ENCODE peak calls at places on chromosomes 11 and 22, in four cellular contexts. T, G, X and H are unnamed samples. For H3K27me3, the result is how much of the 10 kb centered on the place peaks cover.

GRCh38 chr11:39678996-39679395 is 1780.5 kb downstream of the LRRC4C start:
- DNase-seq in T (no peak), X (no peak), G (no peak), H (no peak)

GRCh38 chr22:40024201-40025061 is 29.7 kb downstream of the FAM83F start:
- DNase-seq in X (peak), T (peak), G (peak), H (no peak)

GRCh38 chr22:17824452-17824851 is 50.2 kb upstream of the BID start:
- DNase-seq in T (no peak), X (no peak), G (no peak), H (no peak)

GRCh38 chr11:47177229-47177845 is 658 bp upstream of the ARFGAP2 start:
- DNase-seq in T (peak), X (peak), G (peak), H (no peak)

GRCh38 chr11:19380375-19380774 is 139.6 kb upstream of the E2F8 start:
- DNase-seq in X (no peak), T (no peak), G (no peak), H (no peak)

GRCh38 chr11:71266114-71266833 is 13.9 kb upstream of the SHANK2 start:
- DNase-seq in T (no peak), G (no peak), X (no peak), H (no peak)

GRCh38 chr11:70204466-70204799 is 1.3 kb downstream of the FADD start:
- DNase-seq in G (no peak), T (no peak), X (no peak), H (no peak)

GRCh38 chr22:20407829-20408228 is 13.9 kb downstream of the ZNF74 start:
- DNase-seq in T (no peak), X (no peak), G (no peak), H (no peak)

GRCh38 chr11:34505874-34506273 is 7.7 kb downstream of the ELF5 start:
- DNase-seq in G (no peak), X (no peak), T (no peak), H (no peak)

GRCh38 chr11:69312418-69313399 is 18.8 kb downstream of the MYEOV start:
- DNase-seq in G (no peak), X (no peak), T (no peak), H (no peak)

GRCh38 chr11:134503104-134503503 is 91.1 kb upstream of the B3GAT1 start:
- DNase-seq in G (no peak), T (no peak), X (no peak), H (no peak)

GRCh38 chr11:62477927-62478326 is 59.1 kb downstream of the SCGB1A1 start:
- DNase-seq in X (no peak), G (no peak), T (no peak), H (no peak)

GRCh38 chr11:10076458-10077141 is 217.4 kb downstream of the SBF2 start:
- DNase-seq in X (no peak), T (peak), G (peak), H (peak)

GRCh38 chr11:128521697-128522062 is 65.7 kb downstream of the ETS1 start:
- DNase-seq in T (peak), G (no peak), X (no peak), H (no peak)

GRCh38 chr11:64358907-64359711 is at the start of gene RPS6KA4:
- DNase-seq in T (peak), G (peak), X (peak), H (no peak)

GRCh38 chr11:35593143-35593542 is 25.1 kb upstream of the FJX1 start:
- DNase-seq in G (no peak), X (no peak), T (no peak), H (no peak)

GRCh38 chr11:112421854-112422253 is 161.2 kb upstream of the PLET1 start:
- DNase-seq in X (no peak), T (no peak), G (no peak), H (no peak)

GRCh38 chr11:313787-314547 is at the start of gene IFITM1:
- DNase-seq in X (no peak), G (peak), T (no peak), H (no peak)

GRCh38 chr11:41403462-41403861 is 56.0 kb downstream of the LRRC4C start:
- DNase-seq in G (no peak), T (no peak), X (no peak), H (no peak)

GRCh38 chr11:14446701-14447169 is 52.9 kb downstream of the COPB1 start:
- DNase-seq in X (no peak), G (no peak), T (no peak), H (no peak)

GRCh38 chr11:78313181-78313788 is 104.3 kb downstream of the GAB2 start:
- DNase-seq in X (no peak), T (no peak), G (no peak), H (no peak)

GRCh38 chr11:123020968-123021367 is 39.3 kb upstream of the BSX start:
- DNase-seq in G (peak), T (no peak), X (no peak), H (peak)

GRCh38 chr11:58844600-58844999 is at the start of gene GLYATL2:
- DNase-seq in T (no peak), G (no peak), X (no peak), H (no peak)

GRCh38 chr11:131867457-131868257 is 497.2 kb downstream of the NTM start:
- DNase-seq in X (peak), T (peak), G (peak), H (peak)

GRCh38 chr11:117095301-117096139 is 2.7 kb downstream of the SIK3 start:
- DNase-seq in T (no peak), G (no peak), X (no peak), H (no peak)

GRCh38 chr22:44311855-44312170 is 938 bp downstream of the SHISAL1 start:
- DNase-seq in X (no peak), T (no peak), G (no peak), H (no peak)

GRCh38 chr22:32932176-32932575 is 126.0 kb downstream of the SYN3 start:
- DNase-seq in X (no peak), T (no peak), G (no peak), H (no peak)

GRCh38 chr11:19879309-19880087 is 166.9 kb downstream of the NAV2 start:
- DNase-seq in G (no peak), T (no peak), X (no peak), H (no peak)

GRCh38 chr22:49097966-49098365 is 729.7 kb downstream of the BRD1 start:
- DNase-seq in X (no peak), G (no peak), T (no peak), H (no peak)

GRCh38 chr11:17699157-17700114 is 19.9 kb upstream of the MYOD1 start:
- DNase-seq in T (no peak), G (no peak), X (no peak), H (no peak)

GRCh38 chr11:126284829-126285228 is 1.9 kb downstream of the TIRAP start:
- DNase-seq in T (peak), X (no peak), G (no peak), H (no peak)

GRCh38 chr11:59145534-59145933 is 2.9 kb downstream of the FAM111A start:
- DNase-seq in G (no peak), X (no peak), T (no peak), H (no peak)

GRCh38 chr11:7167976-7168740 is 79.4 kb downstream of the RBMXL2 start:
- DNase-seq in T (no peak), G (no peak), X (no peak), H (no peak)

GRCh38 chr11:2517016-2517385 is 72.2 kb downstream of the KCNQ1 start:
- DNase-seq in T (no peak), G (no peak), X (no peak), H (no peak)

GRCh38 chr11:82733444-82734119 is at the start of gene FAM181B:
- DNase-seq in G (peak), T (peak), X (peak), H (peak)
- H3K4me3 ChIP-seq in G (peak), T (peak), X (peak), H (peak)

GRCh38 chr22:23108324-23109078 is 33.3 kb downstream of the RSPH14 start:
- DNase-seq in T (no peak), X (no peak), G (no peak), H (no peak)
- H3K27me3 ChIP-seq in T (under half), X (under half), G (under half), H (under half)

DNA sequence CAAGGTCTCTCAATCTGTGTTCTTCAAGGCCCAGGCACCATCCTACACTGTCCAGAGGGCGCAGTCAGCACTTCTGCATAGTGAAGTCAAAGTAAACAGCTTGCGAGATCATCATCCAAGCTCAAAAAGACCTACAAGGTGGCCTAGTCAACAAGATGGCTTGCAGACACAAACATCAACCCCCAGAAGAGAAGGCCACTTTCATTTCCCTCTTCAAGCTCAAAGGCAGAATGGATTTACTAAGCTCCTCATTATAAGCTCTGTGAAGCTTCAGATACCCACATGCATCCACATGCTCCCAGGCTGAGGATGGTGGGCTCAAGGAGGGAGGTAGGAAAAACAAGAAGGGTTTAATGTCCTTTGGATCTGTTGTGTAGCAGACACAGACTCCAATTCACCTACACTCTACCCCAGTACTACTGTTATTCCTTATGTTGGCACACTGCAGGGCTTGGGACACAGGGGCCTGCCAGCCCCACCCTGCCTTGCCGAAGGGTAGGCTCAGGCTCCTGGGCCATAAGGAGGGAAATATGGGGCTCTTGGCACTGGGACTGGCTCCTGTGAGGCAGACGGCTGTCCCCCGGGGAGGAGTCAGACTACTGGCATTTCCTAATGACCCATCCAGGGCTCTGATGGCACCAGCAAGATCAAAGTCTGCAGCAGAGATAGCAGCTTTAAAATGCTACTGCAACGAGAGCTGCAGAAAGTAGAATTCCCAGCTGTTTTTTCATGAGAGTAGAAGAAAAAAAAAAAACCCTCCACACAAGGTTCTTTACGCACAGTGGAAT is 42.0 kb upstream of the CYP2D6 start:
- DNase-seq in G (no peak), T (no peak), X (no peak), H (no peak)
- H3K27ac ChIP-seq in G (no peak), T (no peak), X (no peak), H (no peak)

GRCh38 chr22:46078241-46079092 is 71.9 kb upstream of the PPARA start:
- DNase-seq in X (no peak), G (no peak), T (peak), H (no peak)
- H3K4me3 ChIP-seq in X (no peak), G (no peak), T (no peak), H (no peak)

GRCh38 chr22:37391702-37392101 is 35.6 kb downstream of the ELFN2 start:
- DNase-seq in X (no peak), G (no peak), T (no peak), H (no peak)

GRCh38 chr22:37392929-37393328 is 34.4 kb downstream of the ELFN2 start:
- DNase-seq in X (no peak), T (no peak), G (no peak), H (no peak)

GRCh38 chr22:37397246-37397645 is 30.0 kb downstream of the ELFN2 start:
- DNase-seq in X (no peak), G (no peak), T (no peak), H (no peak)

GRCh38 chr22:37396488-37397084 is 30.7 kb downstream of the ELFN2 start:
- DNase-seq in X (no peak), G (no peak), T (no peak), H (no peak)

DNA sequence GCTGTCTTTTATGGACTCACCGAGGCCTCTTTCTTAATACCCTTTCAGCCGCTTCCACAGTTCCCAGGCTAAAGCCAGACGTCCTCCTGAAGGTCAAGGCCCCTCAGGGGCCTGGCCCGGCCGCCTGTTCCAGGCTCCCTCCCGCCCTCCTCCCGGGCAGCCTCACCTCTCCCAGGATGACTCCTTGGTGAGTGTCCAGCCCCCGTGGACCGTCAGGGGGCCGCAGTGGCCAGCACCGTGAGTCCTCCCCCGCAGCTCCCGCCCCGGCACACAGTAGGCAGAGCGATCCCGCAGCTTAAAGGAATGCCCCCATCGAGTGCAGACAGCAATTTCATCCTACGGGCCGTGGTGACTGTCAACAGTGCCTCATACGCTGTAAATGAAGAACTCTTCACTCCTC is 32.9 kb downstream of the ELFN2 start:
- DNase-seq in G (peak), T (no peak), X (no peak), H (no peak)
- H3K27me3 ChIP-seq in G (under half), T (under half), X (under half), H (under half)

GRCh38 chr11:22635689-22636088 is 10.1 kb upstream of the FANCF start:
- DNase-seq in T (no peak), X (no peak), G (no peak), H (no peak)
- H3K27ac ChIP-seq in T (no peak), X (no peak), G (no peak), H (no peak)

GRCh38 chr11:95926714-95927113 is 2.8 kb upstream of the MTMR2 start:
- DNase-seq in T (no peak), G (no peak), X (no peak), H (no peak)

GRCh38 chr11:95923441-95923729 is 522 bp downstream of the MTMR2 start:
- DNase-seq in X (no peak), G (no peak), T (no peak), H (no peak)

GRCh38 chr11:95923730-95924413 is at the start of gene MTMR2:
- DNase-seq in X (peak), T (peak), G (peak), H (no peak)

GRCh38 chr11:95924414-95924760 is 480 bp upstream of the MTMR2 start:
- DNase-seq in T (no peak), X (no peak), G (peak), H (no peak)

DNA sequence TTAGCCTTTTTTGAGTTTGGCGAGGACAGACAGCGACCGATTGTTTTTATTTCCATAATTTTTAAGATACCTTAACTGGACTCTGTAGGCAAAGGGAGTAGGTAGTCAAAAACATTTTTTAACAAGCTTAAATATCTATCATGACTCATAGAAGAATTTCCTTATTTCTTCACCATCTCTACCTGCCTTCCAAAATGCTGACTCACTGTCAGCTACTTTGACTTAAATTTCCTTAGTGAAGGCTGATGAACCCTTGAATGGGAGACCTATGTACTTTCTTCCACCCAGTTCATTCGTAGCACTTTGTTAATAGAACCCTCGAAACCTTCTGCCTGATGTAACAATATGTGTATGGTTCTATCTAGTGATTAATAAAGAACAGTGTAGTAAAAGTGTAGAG is 1.1 kb upstream of the MTMR2 start:
- DNase-seq in X (no peak), T (no peak), G (no peak), H (no peak)
- H3K4me3 ChIP-seq in X (no peak), T (no peak), G (peak), H (no peak)